ENCODE peak calls at places on chromosomes 2 and 18, in seven cellular contexts. H is ovary, I is Peyer's patch, B is body of pancreas, P is IMR-90, R is vagina, M is stomach. F is an unnamed sample.

GRCh38 chr18:71105078-71105819 is 816.4 kb downstream of the SOCS6 start:
- DNase-seq in B (no peak), I (no peak), R (no peak), P (peak), M (no peak), H (no peak), F (no peak)

GRCh38 chr2:179268277-179268935 is 3.8 kb upstream of the SESTD1 start:
- DNase-seq in B (peak), M (no peak), P (peak), H (no peak), R (no peak), I (no peak), F (no peak)

GRCh38 chr2:11042841-11043240 is 112.4 kb upstream of the SLC66A3 start:
- DNase-seq in H (no peak), M (no peak), B (no peak), R (peak), I (no peak), P (no peak), F (no peak)

GRCh38 chr18:23887493-23887892 is 127.1 kb upstream of the TTC39C start:
- DNase-seq in B (no peak), M (no peak), I (no peak), P (peak), R (peak), H (peak), F (peak)

GRCh38 chr2:148130571-148130970 is 109.7 kb downstream of the MBD5 start:
- DNase-seq in P (peak), R (no peak), M (no peak), I (no peak), B (peak), H (no peak), F (no peak)

GRCh38 chr2:55418512-55419235 is 982 bp downstream of the CCDC88A start:
- DNase-seq in M (no peak), P (no peak), B (no peak), R (no peak), H (no peak), I (no peak), F (no peak)

GRCh38 chr2:239152239-239152915 is 248.4 kb downstream of the HDAC4 start:
- DNase-seq in R (no peak), H (peak), P (no peak), M (peak), B (no peak), I (peak), F (peak)

GRCh38 chr2:205407984-205408383 is 274.3 kb upstream of the NRP2 start:
- DNase-seq in R (no peak), B (peak), M (no peak), P (peak), I (no peak), H (no peak), F (no peak)

GRCh38 chr2:239897596-239898235 is 127.4 kb downstream of the NDUFA10 start:
- DNase-seq in R (peak), P (no peak), I (no peak), B (no peak), H (no peak), M (peak), F (no peak)

GRCh38 chr2:68544811-68545210 is 77.4 kb downstream of the APLF start:
- DNase-seq in B (no peak), I (no peak), P (no peak), R (no peak), M (no peak), H (no peak), F (no peak)

GRCh38 chr18:58335821-58336220 is 291.8 kb downstream of the NEDD4L start:
- DNase-seq in H (no peak), B (no peak), R (no peak), P (no peak), M (no peak), I (no peak), F (no peak)

GRCh38 chr2:187875271-187875670 is 321.0 kb upstream of the TFPI start:
- DNase-seq in M (no peak), I (no peak), P (no peak), R (no peak), B (no peak), H (no peak), F (no peak)

GRCh38 chr2:61662990-61663389 is 124.8 kb upstream of the XPO1 start:
- DNase-seq in R (no peak), M (peak), B (peak), P (no peak), H (no peak), I (no peak), F (no peak)

GRCh38 chr2:117833911-117834310 is 19.4 kb downstream of the DDX18 start:
- DNase-seq in I (no peak), P (no peak), R (no peak), M (no peak), H (no peak), B (no peak), F (no peak)

GRCh38 chr2:60746318-60746717 is 9.8 kb upstream of the PAPOLG start:
- DNase-seq in I (no peak), P (no peak), B (no peak), R (no peak), H (no peak), M (no peak), F (no peak)

GRCh38 chr18:39839782-39840181 is 2115.3 kb upstream of the PIK3C3 start:
- DNase-seq in P (peak), I (no peak), R (no peak), M (no peak), H (no peak), B (no peak), F (no peak)

GRCh38 chr2:21860913-21861312 is 737.1 kb downstream of the TDRD15 start:
- DNase-seq in M (no peak), B (no peak), I (no peak), R (no peak), P (peak), H (no peak), F (no peak)

GRCh38 chr2:29191817-29192216 is 76.6 kb downstream of the CLIP4 start:
- DNase-seq in P (no peak), H (no peak), R (no peak), I (no peak), M (no peak), B (no peak), F (no peak)

GRCh38 chr2:233063269-233063975 is 3.3 kb downstream of the INPP5D start:
- DNase-seq in I (peak), R (peak), H (no peak), P (no peak), B (no peak), M (peak), F (no peak)

GRCh38 chr2:143248631-143249030 is 119.4 kb downstream of the ARHGAP15 start:
- DNase-seq in H (no peak), R (no peak), P (no peak), I (no peak), M (no peak), B (no peak), F (no peak)

GRCh38 chr2:61855178-61855523 is 1.3 kb upstream of the FAM161A start:
- DNase-seq in P (no peak), B (peak), R (peak), M (peak), I (peak), H (peak), F (no peak)

GRCh38 chr2:162382283-162382682 is 38.4 kb downstream of the GCA start:
- DNase-seq in M (no peak), P (no peak), I (no peak), H (no peak), R (no peak), B (no peak), F (no peak)

GRCh38 chr18:13530879-13531387 is 195.4 kb downstream of the FAM210A start:
- DNase-seq in H (no peak), R (peak), P (peak), B (peak), M (peak), I (no peak), F (no peak)

GRCh38 chr2:54524236-54524991 is 68.3 kb downstream of the SPTBN1 start:
- DNase-seq in R (no peak), M (no peak), P (peak), B (peak), I (no peak), H (no peak), F (no peak)

GRCh38 chr2:95030496-95030895 is 5.0 kb downstream of the MAL start:
- DNase-seq in H (no peak), M (no peak), P (no peak), I (no peak), R (no peak), B (no peak), F (no peak)

GRCh38 chr2:217222511-217222910 is 362.6 kb upstream of the TNP1 start:
- DNase-seq in M (no peak), B (no peak), P (peak), I (no peak), R (no peak), H (no peak), F (no peak)

GRCh38 chr2:144444418-144444817 is 75.5 kb downstream of the ZEB2 start:
- DNase-seq in B (no peak), P (no peak), H (no peak), M (no peak), R (no peak), I (no peak), F (no peak)

GRCh38 chr2:70328921-70329561 is 27.2 kb upstream of the FAM136A start:
- DNase-seq in B (peak), H (no peak), M (peak), I (peak), R (no peak), P (no peak), F (no peak)

GRCh38 chr2:143545059-143545458 is 415.8 kb downstream of the ARHGAP15 start:
- DNase-seq in I (no peak), H (no peak), M (no peak), P (no peak), B (no peak), R (no peak), F (no peak)

GRCh38 chr2:61179701-61180639 is 18.0 kb downstream of the C2orf74 start:
- DNase-seq in M (peak), R (no peak), I (no peak), P (peak), B (peak), H (peak), F (peak)

GRCh38 chr2:239569401-239570090 is 168.7 kb upstream of the HDAC4 start:
- DNase-seq in B (no peak), P (no peak), R (no peak), I (peak), M (no peak), H (no peak), F (no peak)

GRCh38 chr2:113203901-113204519 is 30.2 kb downstream of the PSD4 start:
- DNase-seq in B (peak), M (peak), P (peak), I (peak), H (peak), R (no peak), F (peak)

GRCh38 chr2:195710407-195710806 is 53.4 kb downstream of the SLC39A10 start:
- DNase-seq in P (peak), I (no peak), B (no peak), R (no peak), H (no peak), M (no peak), F (no peak)

GRCh38 chr2:130854301-130854700 is 17.6 kb downstream of the ARHGEF4 start:
- DNase-seq in R (no peak), I (no peak), P (no peak), B (no peak), M (no peak), H (no peak), F (no peak)

GRCh38 chr2:55175254-55176093 is 56.6 kb downstream of the CLHC1 start:
- DNase-seq in P (peak), H (no peak), R (no peak), I (no peak), B (no peak), M (no peak), F (no peak)

GRCh38 chr2:229297284-229297683 is 26.2 kb upstream of the PID1 start:
- DNase-seq in M (no peak), I (no peak), P (no peak), R (no peak), H (no peak), B (peak), F (no peak)

GRCh38 chr2:19104503-19104902 is 253.9 kb downstream of the OSR1 start:
- DNase-seq in R (no peak), I (no peak), B (peak), P (no peak), H (no peak), M (peak), F (no peak)

GRCh38 chr18:21053127-21053526 is 58.5 kb downstream of the ROCK1 start:
- DNase-seq in M (no peak), B (no peak), I (no peak), R (no peak), P (peak), H (no peak), F (no peak)

GRCh38 chr2:168699834-168700417 is 102.5 kb upstream of the NOSTRIN start:
- DNase-seq in H (peak), I (peak), R (no peak), P (peak), B (peak), M (peak), F (peak)

GRCh38 chr2:12167525-12168317 is 421.3 kb downstream of the LPIN1 start:
- DNase-seq in B (peak), R (no peak), H (no peak), P (no peak), M (no peak), I (no peak), F (no peak)

GRCh38 chr2:134119672-134120159 is 134.2 kb upstream of the MGAT5 start:
- DNase-seq in B (peak), I (peak), M (peak), R (peak), H (peak), P (peak), F (peak)
- TF ChIP-seq POLR2A in B (peak), I (peak), M (no peak), R (peak), H (peak), P (peak), F (peak)

GRCh38 chr2:128474014-128474961 is 155.6 kb upstream of the HS6ST1 start:
- DNase-seq in H (no peak), M (no peak), B (no peak), P (no peak), I (no peak), R (peak), F (no peak)

GRCh38 chr2:128475427-128476211 is 157.0 kb upstream of the HS6ST1 start:
- DNase-seq in I (no peak), R (peak), H (no peak), B (no peak), M (no peak), P (no peak), F (no peak)

GRCh38 chr2:128472789-128473174 is 154.1 kb upstream of the HS6ST1 start:
- DNase-seq in H (no peak), M (no peak), I (no peak), P (peak), R (no peak), B (no peak), F (no peak)

GRCh38 chr2:128474962-128475361 is 156.3 kb upstream of the HS6ST1 start:
- DNase-seq in H (no peak), M (no peak), I (no peak), R (peak), B (no peak), P (no peak), F (no peak)

GRCh38 chr2:128473175-128474013 is 154.7 kb upstream of the HS6ST1 start:
- DNase-seq in M (no peak), B (peak), I (no peak), R (peak), H (no peak), P (peak), F (no peak)
- H3K4me3 ChIP-seq in M (peak), B (no peak), I (no peak), R (peak), H (no peak), P (no peak), F (no peak)

DNA sequence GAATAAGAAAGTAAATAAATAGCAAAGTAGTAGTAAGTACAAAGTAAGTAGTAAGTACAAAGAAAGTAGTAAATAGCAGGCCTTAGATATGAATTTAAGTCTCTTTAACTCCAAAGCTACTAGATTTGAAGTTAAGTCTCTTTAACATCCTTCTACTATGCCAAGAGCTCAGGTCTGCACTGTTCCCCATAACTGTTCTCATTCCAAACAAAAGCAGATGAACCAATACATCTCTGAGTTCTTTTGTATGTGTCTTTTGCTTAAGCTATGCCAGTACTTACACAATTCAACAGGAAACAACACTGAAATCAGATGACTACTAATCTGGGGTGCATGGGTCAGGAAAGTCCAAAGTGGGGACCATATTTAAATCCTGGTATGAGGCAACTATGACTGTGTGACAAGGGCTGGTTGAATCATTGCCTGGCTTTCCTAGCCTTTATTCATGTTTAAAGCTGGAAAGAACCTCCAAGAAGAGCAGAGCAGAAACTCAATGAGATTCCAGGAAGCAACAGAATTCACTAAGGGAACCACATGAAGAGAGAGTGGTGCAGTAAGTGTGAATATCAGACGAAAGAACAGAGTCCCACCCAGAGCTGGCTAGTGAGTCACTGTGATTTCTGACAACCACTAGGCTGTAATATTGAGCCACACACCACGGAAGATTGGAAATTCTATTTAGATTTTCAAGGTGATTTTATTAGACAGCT is 51.0 kb upstream of the CYP26B1 start:
- DNase-seq in H (no peak), R (no peak), I (no peak), B (no peak), P (peak), M (no peak), F (no peak)
- TF ChIP-seq CTCF in H (no peak), R (no peak), I (peak), B (no peak), P (peak), M (no peak), F (no peak)

GRCh38 chr18:31393286-31393685 is 16.7 kb downstream of the DSG4 start:
- DNase-seq in P (no peak), B (no peak), R (no peak), H (no peak), I (no peak), M (no peak), F (no peak)

GRCh38 chr18:31400191-31400590 is 23.6 kb downstream of the DSG4 start:
- DNase-seq in M (no peak), B (no peak), H (no peak), I (no peak), R (no peak), P (no peak), F (no peak)

GRCh38 chr18:31399336-31400032 is 22.9 kb downstream of the DSG4 start:
- DNase-seq in M (no peak), R (no peak), P (no peak), H (no peak), B (no peak), I (no peak), F (no peak)

GRCh38 chr18:31398191-31398590 is 21.6 kb downstream of the DSG4 start:
- DNase-seq in I (no peak), M (no peak), H (no peak), R (no peak), B (no peak), P (no peak), F (no peak)

GRCh38 chr18:31396796-31397195 is 20.2 kb downstream of the DSG4 start:
- DNase-seq in B (no peak), I (no peak), P (no peak), H (no peak), M (no peak), R (no peak), F (no peak)
- TF ChIP-seq POLR2A in B (no peak), I (no peak), P (no peak), H (no peak), M (no peak), R (no peak), F (no peak)

GRCh38 chr2:137964066-137964858 is at the start of gene HNMT:
- DNase-seq in M (peak), R (no peak), I (peak), P (peak), B (peak), H (peak), F (peak)
- H3K4me3 ChIP-seq in M (peak), R (peak), I (peak), P (peak), B (peak), H (peak), F (peak)

GRCh38 chr2:140164449-140164848 is 1384.3 kb upstream of the NXPH2 start:
- DNase-seq in H (no peak), R (no peak), I (no peak), B (no peak), M (no peak), P (no peak), F (no peak)
- TF ChIP-seq CTCF in H (no peak), R (no peak), I (no peak), B (no peak), M (no peak), P (no peak), F (no peak)

GRCh38 chr2:32277674-32278475 is at the start of gene YIPF4:
- DNase-seq in I (peak), B (peak), M (peak), P (peak), H (peak), R (peak), F (peak)
- TF ChIP-seq POLR2A in I (peak), B (no peak), M (no peak), P (peak), H (peak), R (no peak), F (peak)

DNA sequence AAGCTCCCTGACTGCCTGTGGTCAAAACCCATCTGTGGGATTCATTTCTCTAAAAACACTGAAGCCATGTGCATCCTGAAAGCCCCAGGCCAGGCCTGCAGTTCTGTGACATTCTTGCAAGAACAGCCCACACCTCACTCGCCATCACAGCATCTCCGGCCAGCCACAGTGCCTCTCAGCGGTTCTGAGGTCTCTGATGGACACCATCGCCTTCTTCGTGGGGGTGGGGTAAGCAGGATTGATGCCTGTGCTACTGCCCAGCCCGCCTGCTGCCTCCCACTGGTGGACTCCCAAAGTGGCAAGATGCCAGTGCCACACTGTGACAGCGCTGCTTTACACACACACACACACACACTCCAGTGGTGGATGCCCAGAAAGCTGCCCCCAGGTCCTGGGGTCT is 5.2 kb upstream of the PRLH start:
- DNase-seq in H (peak), P (no peak), R (no peak), I (peak), M (no peak), B (no peak), F (no peak)
- H3K4me3 ChIP-seq in H (no peak), P (no peak), R (no peak), I (no peak), M (no peak), B (no peak), F (no peak)

GRCh38 chr2:170391018-170391417 is 213.1 kb downstream of the MYO3B start:
- DNase-seq in B (no peak), I (no peak), H (no peak), P (no peak), R (no peak), M (no peak), F (no peak)

GRCh38 chr2:170401187-170401586 is 223.2 kb downstream of the MYO3B start:
- DNase-seq in I (no peak), H (no peak), B (no peak), M (no peak), P (no peak), R (no peak), F (no peak)

GRCh38 chr2:170394988-170395387 is 217.0 kb downstream of the MYO3B start:
- DNase-seq in M (no peak), R (no peak), P (no peak), I (no peak), B (no peak), H (no peak), F (no peak)

GRCh38 chr2:170393861-170394498 is 216.0 kb downstream of the MYO3B start:
- DNase-seq in H (no peak), P (no peak), M (no peak), R (no peak), I (no peak), B (no peak), F (no peak)

GRCh38 chr2:170396799-170397459 is 219.0 kb downstream of the MYO3B start:
- DNase-seq in R (no peak), P (peak), H (no peak), B (no peak), M (no peak), I (no peak), F (no peak)
- TF ChIP-seq CTCF in R (no peak), P (peak), H (no peak), B (peak), M (no peak), I (peak), F (no peak)

GRCh38 chr18:74110983-74111382 is 36.7 kb downstream of the FBXO15 start:
- DNase-seq in H (no peak), P (no peak), B (no peak), I (no peak), M (no peak), R (no peak), F (no peak)
- TF ChIP-seq POLR2A in H (no peak), P (no peak), B (no peak), I (no peak), M (no peak), R (no peak), F (no peak)

F was measured in uterus.